ENCODE peak calls at places on chromosomes 7 and 10, in seven cellular contexts. E, U, T, Z, J, M and Q are unnamed samples.

GRCh38 chr7:107678110-107678753 is 17.6 kb downstream of the SLC26A4 start:
- DNase-seq in E (no peak), U (no peak), T (no peak), Z (no peak), J (no peak), M (no peak), Q (no peak)

GRCh38 chr7:25255603-25256320 is 27.5 kb upstream of the NPVF start:
- DNase-seq in E (no peak), U (no peak), T (no peak), Z (no peak), J (peak), M (no peak), Q (no peak)

GRCh38 chr10:104910712-104911111 is 269.6 kb downstream of the SORCS3 start:
- DNase-seq in E (no peak), U (no peak), T (peak), Z (no peak), J (no peak), M (no peak), Q (no peak)

GRCh38 chr7:151454306-151454705 is 14.4 kb upstream of the CRYGN start:
- DNase-seq in E (no peak), U (no peak), T (no peak), Z (no peak), J (no peak), M (no peak), Q (peak)

GRCh38 chr7:35401217-35401879 is 147.4 kb upstream of the TBX20 start:
- DNase-seq in E (no peak), U (no peak), T (no peak), Z (no peak), J (no peak), M (no peak), Q (no peak)

GRCh38 chr10:97463363-97464132 is 17.6 kb downstream of the ZDHHC16 start:
- DNase-seq in E (peak), U (no peak), T (peak), Z (no peak), J (peak), M (no peak), Q (no peak)

GRCh38 chr10:75195035-75195763 is 15.4 kb upstream of the VDAC2 start:
- DNase-seq in E (peak), U (no peak), T (no peak), Z (no peak), J (no peak), M (peak), Q (no peak)

GRCh38 chr10:43287056-43288007 is 20.5 kb upstream of the RASGEF1A start:
- DNase-seq in E (no peak), U (no peak), T (no peak), Z (peak), J (no peak), M (no peak), Q (peak)

GRCh38 chr7:32583791-32584190 is 88.5 kb downstream of the AVL9 start:
- DNase-seq in E (no peak), U (no peak), T (no peak), Z (no peak), J (no peak), M (no peak), Q (no peak)

GRCh38 chr10:51117794-51118193 is 43.5 kb downstream of the PRKG1 start:
- DNase-seq in E (peak), U (no peak), T (peak), Z (no peak), J (no peak), M (no peak), Q (no peak)

GRCh38 chr7:38211940-38212339 is 33.9 kb downstream of the STARD3NL start:
- DNase-seq in E (peak), U (no peak), T (peak), Z (no peak), J (no peak), M (no peak), Q (no peak)

GRCh38 chr7:96415293-96415940 is 93.5 kb upstream of the SLC25A13 start:
- DNase-seq in E (no peak), U (no peak), T (no peak), Z (no peak), J (no peak), M (no peak), Q (no peak)
- TF ChIP-seq CTCF in E (no peak), U (no peak), T (no peak), Z (no peak), J (no peak), M (no peak), Q (no peak)

DNA sequence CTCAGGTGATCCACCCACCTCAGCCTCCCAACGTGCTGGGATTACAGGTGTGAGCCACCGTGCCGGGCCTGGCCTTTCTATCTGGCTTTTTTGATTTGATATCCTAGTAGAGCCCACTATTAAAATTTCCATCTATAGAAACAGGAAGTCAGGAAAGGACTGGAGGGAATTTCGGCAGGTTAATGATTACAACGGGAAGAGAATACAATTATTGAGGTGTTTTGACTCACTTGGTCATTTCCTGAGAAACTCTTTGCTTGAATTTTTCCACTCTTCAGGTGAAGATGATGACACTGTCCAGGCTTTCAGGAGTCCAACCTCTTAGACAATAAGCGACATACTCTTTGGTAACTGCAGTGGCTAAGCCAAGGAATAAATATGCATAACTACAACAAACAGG is 1.1 kb upstream of the MKLN1 start:
- DNase-seq in E (no peak), U (no peak), T (no peak), Z (no peak), J (no peak), M (no peak), Q (peak)
- H3K4me3 ChIP-seq in E (peak), U (peak), T (peak), Z (no peak), J (peak), M (peak), Q (peak)

GRCh38 chr10:44306762-44307161 is 78.1 kb downstream of the CXCL12 start:
- DNase-seq in E (no peak), U (no peak), T (peak), Z (no peak), J (no peak), M (no peak), Q (no peak)
- TF ChIP-seq CTCF in E (no peak), U (peak), T (peak), Z (no peak), J (peak), M (peak), Q (peak)

GRCh38 chr10:79904671-79905321 is 44.1 kb downstream of the SFTPD start:
- DNase-seq in E (peak), U (peak), T (peak), Z (no peak), J (peak), M (no peak), Q (no peak)

GRCh38 chr10:79910836-79911235 is 38.1 kb downstream of the SFTPD start:
- DNase-seq in E (no peak), U (no peak), T (no peak), Z (no peak), J (no peak), M (no peak), Q (no peak)

GRCh38 chr10:79905322-79906314 is 43.3 kb downstream of the SFTPD start:
- DNase-seq in E (peak), U (peak), T (no peak), Z (no peak), J (no peak), M (no peak), Q (no peak)

DNA sequence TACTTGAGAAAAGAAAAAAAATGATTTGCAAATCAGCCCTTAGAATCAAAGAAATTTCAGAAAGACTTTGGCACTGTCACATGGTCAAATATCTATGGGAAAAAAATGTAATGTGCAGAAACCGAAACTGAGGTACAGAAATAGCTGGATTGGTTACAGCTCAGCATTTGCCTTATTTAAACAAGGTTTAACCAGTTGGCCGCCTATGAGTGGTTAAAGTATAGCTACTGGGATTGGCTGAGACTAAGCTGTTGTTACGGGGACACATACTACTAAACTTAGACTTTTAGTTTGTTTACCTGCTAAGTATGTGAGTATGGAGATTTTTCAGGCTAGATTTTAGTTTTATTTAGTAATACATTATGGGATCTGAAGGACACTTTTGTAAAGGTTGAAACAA is 38.6 kb downstream of the SFTPD start:
- DNase-seq in E (no peak), U (no peak), T (no peak), Z (no peak), J (no peak), M (no peak), Q (no peak)
- H3K4me3 ChIP-seq in E (no peak), U (no peak), T (no peak), Z (no peak), J (no peak), M (no peak), Q (no peak)